ENCODE peak calls at places on chromosome X, in ten cellular contexts. A is MV-4-11; F is D721Med; Y is GM12892; H is GF-D8; J is T-helper 1 cell; I is ovary; U is naive thymus-derived CD4-positive, alpha-beta T cell; L is CD4-positive, alpha-beta T cell; G is ELR. M is an unnamed sample.

GRCh38 chrX:120361906-120362305 is at the start of gene ATP1B4:
- DNase-seq in A (no peak), F (no peak), Y (no peak), H (no peak), J (no peak), I (no peak), U (no peak), L (no peak), G (no peak), M (no peak)

GRCh38 chrX:109886122-109886761 is 116.7 kb upstream of the TMEM164 start:
- DNase-seq in A (peak; percentile 23), F (no peak), Y (no peak), H (no peak), J (no peak), I (no peak), U (no peak), L (no peak), G (peak; percentile 62), M (no peak)

GRCh38 chrX:123083924-123084323 is 100.2 kb upstream of the GRIA3 start:
- DNase-seq in A (no peak), F (no peak), Y (no peak), H (no peak), J (no peak), I (no peak), U (no peak), L (no peak), G (no peak), M (no peak)

GRCh38 chrX:42247241-42247640 is 323.9 kb upstream of the CASK start:
- DNase-seq in A (no peak), F (no peak), Y (no peak), H (no peak), J (no peak), I (no peak), U (no peak), L (no peak), G (no peak), M (no peak)

GRCh38 chrX:28550331-28550872 is 36.8 kb upstream of the IL1RAPL1 start:
- DNase-seq in A (no peak), F (no peak), Y (no peak), H (no peak), J (no peak), I (no peak), U (no peak), L (no peak), G (no peak), M (no peak)

GRCh38 chrX:115367956-115368355 is 78.4 kb downstream of the LUZP4 start:
- DNase-seq in A (no peak), F (no peak), Y (no peak), H (no peak), J (no peak), I (no peak), U (no peak), L (no peak), G (peak; percentile 43), M (no peak)

GRCh38 chrX:150766351-150767044 is 73.3 kb downstream of the MTMR1 start:
- DNase-seq in A (peak; percentile 26), F (no peak), Y (no peak), H (no peak), J (no peak), I (no peak), U (no peak), L (no peak), G (peak; percentile 9), M (no peak)

GRCh38 chrX:106906361-106906760 is 3.2 kb upstream of the RIPPLY1 start:
- DNase-seq in A (no peak), F (no peak), Y (no peak), H (no peak), J (no peak), I (no peak), U (no peak), L (no peak), G (no peak), M (no peak)

GRCh38 chrX:39753296-39753996 is 344.3 kb downstream of the BCOR start:
- DNase-seq in A (no peak), F (no peak), Y (no peak), H (no peak), J (no peak), I (no peak), U (no peak), L (no peak), G (peak; percentile 49), M (no peak)

GRCh38 chrX:105527759-105528158 is 294.6 kb upstream of the NRK start:
- DNase-seq in A (no peak), F (no peak), Y (no peak), H (no peak), J (no peak), I (no peak), U (no peak), L (no peak), G (no peak), M (no peak)

GRCh38 chrX:20116087-20116574 is 576 bp downstream of the MAP7D2 start:
- DNase-seq in A (no peak), F (no peak), Y (no peak), H (no peak), J (no peak), I (no peak), U (no peak), L (no peak), G (no peak), M (no peak)

GRCh38 chrX:122055450-122055849 is 1008.0 kb downstream of the GLUD2 start:
- DNase-seq in A (no peak), F (no peak), Y (no peak), H (no peak), J (no peak), I (no peak), U (no peak), L (no peak), G (no peak), M (no peak)

GRCh38 chrX:22043872-22044271 is 11.7 kb downstream of the PHEX start:
- DNase-seq in A (no peak), F (no peak), Y (no peak), H (no peak), J (no peak), I (no peak), U (no peak), L (no peak), G (no peak), M (no peak)

GRCh38 chrX:13376857-13377441 is 57.1 kb upstream of the ATXN3L start:
- DNase-seq in A (peak; percentile 64), F (no peak), Y (no peak), H (no peak), J (no peak), I (no peak), U (no peak), L (no peak), G (peak; percentile 60), M (no peak)

GRCh38 chrX:39532761-39533160 is 565.0 kb downstream of the BCOR start:
- DNase-seq in A (no peak), F (no peak), Y (no peak), H (no peak), J (no peak), I (no peak), U (no peak), L (no peak), G (no peak), M (no peak)

GRCh38 chrX:11304829-11305228 is 11.6 kb downstream of the AMELX start:
- DNase-seq in A (no peak), F (no peak), Y (no peak), H (no peak), J (no peak), I (no peak), U (no peak), L (no peak), G (no peak), M (no peak)

GRCh38 chrX:12440245-12440644 is 302.0 kb downstream of the FRMPD4 start:
- DNase-seq in A (no peak), F (no peak), Y (no peak), H (no peak), J (no peak), I (no peak), U (no peak), L (no peak), G (no peak), M (no peak)

GRCh38 chrX:41351923-41352322 is 18.0 kb downstream of the DDX3X start:
- DNase-seq in A (no peak), F (no peak), Y (no peak), H (no peak), J (no peak), I (no peak), U (no peak), L (no peak), G (no peak), M (no peak)

GRCh38 chrX:23773601-23774175 is 9.3 kb upstream of the SAT1 start:
- DNase-seq in A (peak; percentile 78), F (no peak), Y (no peak), H (no peak), J (peak; percentile 22), I (no peak), U (no peak), L (peak; percentile 30), G (no peak), M (no peak)

GRCh38 chrX:109374276-109374960 is 107.5 kb downstream of the GUCY2F start:
- DNase-seq in A (no peak), F (no peak), Y (no peak), H (no peak), J (no peak), I (no peak), U (no peak), L (no peak), G (peak; percentile 2), M (no peak)